ENCODE peak calls at places on chromosome 14, in seven cellular contexts. One of them, this sample, is unnamed.

GRCh38 chr14:69231486-69231885 is 28.5 kb upstream of the GALNT16 start:
- DNase-seq in SW480: no peak
- DNase-seq in adrenal gland: no peak
- DNase-seq in kidney tubule cell: no peak
- DNase-seq in bronchial epithelial cell: no peak
- DNase-seq in AG09319: no peak
- DNase-seq in fibroblast of the aortic adventitia: no peak
- DNase-seq in this sample: no peak

GRCh38 chr14:102591372-102591943 is 991 bp upstream of the RCOR1 start:
- DNase-seq in SW480: peak; percentile 54
- DNase-seq in kidney tubule cell: peak; percentile 44
- DNase-seq in bronchial epithelial cell: no peak
- DNase-seq in fibroblast of the aortic adventitia: no peak
- DNase-seq in AG09319: no peak
- DNase-seq in adrenal gland: peak; percentile 43
- DNase-seq in this sample: no peak

GRCh38 chr14:74400919-74401503 is 25.0 kb downstream of the SYNDIG1L start:
- DNase-seq in kidney tubule cell: no peak
- DNase-seq in AG09319: no peak
- DNase-seq in bronchial epithelial cell: no peak
- DNase-seq in adrenal gland: no peak
- DNase-seq in SW480: no peak
- DNase-seq in fibroblast of the aortic adventitia: no peak
- DNase-seq in this sample: peak; percentile 8

GRCh38 chr14:103542545-103543088 is 13.6 kb downstream of the TRMT61A start:
- DNase-seq in bronchial epithelial cell: no peak
- DNase-seq in kidney tubule cell: peak; percentile 56
- DNase-seq in AG09319: no peak
- DNase-seq in adrenal gland: no peak
- DNase-seq in fibroblast of the aortic adventitia: no peak
- DNase-seq in SW480: no peak
- DNase-seq in this sample: no peak

GRCh38 chr14:36281309-36281708 is 39.1 kb downstream of the MBIP start:
- DNase-seq in bronchial epithelial cell: no peak
- DNase-seq in SW480: no peak
- DNase-seq in AG09319: no peak
- DNase-seq in kidney tubule cell: no peak
- DNase-seq in fibroblast of the aortic adventitia: no peak
- DNase-seq in adrenal gland: no peak
- DNase-seq in this sample: no peak

GRCh38 chr14:80867091-80867490 is 74.4 kb downstream of the CEP128 start:
- DNase-seq in AG09319: no peak
- DNase-seq in SW480: no peak
- DNase-seq in kidney tubule cell: peak; percentile 43
- DNase-seq in bronchial epithelial cell: peak; percentile 69
- DNase-seq in fibroblast of the aortic adventitia: no peak
- DNase-seq in adrenal gland: no peak
- DNase-seq in this sample: no peak

GRCh38 chr14:56198438-56198837 is 80.2 kb downstream of the PELI2 start:
- DNase-seq in fibroblast of the aortic adventitia: no peak
- DNase-seq in SW480: no peak
- DNase-seq in AG09319: no peak
- DNase-seq in bronchial epithelial cell: no peak
- DNase-seq in adrenal gland: no peak
- DNase-seq in kidney tubule cell: no peak
- DNase-seq in this sample: no peak

GRCh38 chr14:56002316-56002715 is 115.9 kb upstream of the PELI2 start:
- DNase-seq in fibroblast of the aortic adventitia: no peak
- DNase-seq in kidney tubule cell: peak; percentile 48
- DNase-seq in bronchial epithelial cell: no peak
- DNase-seq in SW480: peak; percentile 8
- DNase-seq in AG09319: no peak
- DNase-seq in adrenal gland: no peak
- DNase-seq in this sample: no peak

GRCh38 chr14:81559385-81559784 is 25.7 kb upstream of the SEL1L start:
- DNase-seq in AG09319: no peak
- DNase-seq in adrenal gland: no peak
- DNase-seq in fibroblast of the aortic adventitia: no peak
- DNase-seq in bronchial epithelial cell: no peak
- DNase-seq in SW480: no peak
- DNase-seq in kidney tubule cell: no peak
- DNase-seq in this sample: no peak

GRCh38 chr14:36724162-36724561 is 62.5 kb downstream of the PAX9 start:
- DNase-seq in AG09319: no peak
- DNase-seq in adrenal gland: no peak
- DNase-seq in kidney tubule cell: no peak
- DNase-seq in SW480: no peak
- DNase-seq in fibroblast of the aortic adventitia: no peak
- DNase-seq in bronchial epithelial cell: no peak
- DNase-seq in this sample: no peak

GRCh38 chr14:64733899-64734298 is 29.7 kb downstream of the PLEKHG3 start:
- DNase-seq in kidney tubule cell: no peak
- DNase-seq in fibroblast of the aortic adventitia: no peak
- DNase-seq in bronchial epithelial cell: no peak
- DNase-seq in AG09319: no peak
- DNase-seq in adrenal gland: no peak
- DNase-seq in SW480: no peak
- DNase-seq in this sample: no peak

GRCh38 chr14:45185110-45185814 is 49.5 kb downstream of the FANCM start:
- DNase-seq in bronchial epithelial cell: peak; percentile 7
- DNase-seq in SW480: no peak
- DNase-seq in AG09319: no peak
- DNase-seq in fibroblast of the aortic adventitia: no peak
- DNase-seq in adrenal gland: no peak
- DNase-seq in kidney tubule cell: no peak
- DNase-seq in this sample: no peak

GRCh38 chr14:104369208-104369607 is 210.4 kb upstream of the C14orf180 start:
- DNase-seq in bronchial epithelial cell: no peak
- DNase-seq in adrenal gland: no peak
- DNase-seq in fibroblast of the aortic adventitia: no peak
- DNase-seq in SW480: no peak
- DNase-seq in AG09319: no peak
- DNase-seq in kidney tubule cell: no peak
- DNase-seq in this sample: no peak

GRCh38 chr14:68767248-68767645 is 25.6 kb downstream of the ZFP36L1 start:
- DNase-seq in SW480: no peak
- DNase-seq in bronchial epithelial cell: no peak
- DNase-seq in AG09319: no peak
- DNase-seq in fibroblast of the aortic adventitia: no peak
- DNase-seq in kidney tubule cell: no peak
- DNase-seq in adrenal gland: no peak
- DNase-seq in this sample: no peak

GRCh38 chr14:56342419-56342901 is 224.2 kb downstream of the PELI2 start:
- DNase-seq in SW480: no peak
- DNase-seq in adrenal gland: peak; percentile 13
- DNase-seq in fibroblast of the aortic adventitia: peak; percentile 86
- DNase-seq in kidney tubule cell: no peak
- DNase-seq in bronchial epithelial cell: no peak
- DNase-seq in AG09319: no peak
- DNase-seq in this sample: no peak

This sample was measured in stimulated activated naive B cell treated with anti-CD40 and anti-IgM and Interleukin-4, amounts not matched to agents 10 μg/mL and 1 μg/mL and 100 μg/mL, for 72 hours.